ENCODE peak calls at places on chromosomes 6 and 20, in six cellular contexts. C is fibroblast of lung; E is mammary epithelial cell; K is left lung; X is CD4-positive, alpha-beta memory T cell; G is cardiac muscle cell. N is an unnamed sample.

GRCh38 chr6:3379482-3380060 is 77.3 kb downstream of the SLC22A23 start:
- DNase-seq in C (peak; percentile 17), E (no peak), K (no peak), X (no peak), G (peak; percentile 14), N (no peak)

GRCh38 chr6:166707045-166707444 is 80.0 kb upstream of the RPS6KA2 start:
- DNase-seq in C (peak; percentile 8), E (no peak), K (peak; percentile 92), X (no peak), G (peak; percentile 71), N (no peak)

GRCh38 chr6:2848851-2849250 is 7.2 kb upstream of the SERPINB1 start:
- DNase-seq in C (no peak), E (no peak), K (no peak), X (peak; percentile 70), G (no peak), N (no peak)

GRCh38 chr20:32437391-32438074 is 79.4 kb downstream of the ASXL1 start:
- DNase-seq in C (no peak), E (no peak), K (no peak), X (no peak), G (no peak), N (no peak)

GRCh38 chr6:4274382-4275082 is 139.2 kb upstream of the ECI2 start:
- DNase-seq in C (no peak), E (no peak), K (no peak), X (no peak), G (peak; percentile 57), N (no peak)

GRCh38 chr6:38427492-38428210 is 212.1 kb downstream of the BTBD9 start:
- DNase-seq in C (no peak), E (no peak), K (no peak), X (no peak), G (no peak), N (no peak)

GRCh38 chr20:40335437-40335836 is 353.6 kb downstream of the MAFB start:
- DNase-seq in C (no peak), E (no peak), K (no peak), X (no peak), G (no peak), N (no peak)

GRCh38 chr20:48215536-48215935 is 430.3 kb upstream of the SULF2 start:
- DNase-seq in C (no peak), E (peak; percentile 15), K (no peak), X (no peak), G (no peak), N (no peak)

GRCh38 chr6:4008324-4009047 is 70.5 kb downstream of the FAM217A start:
- DNase-seq in C (peak; percentile 94), E (peak; percentile 63), K (no peak), X (peak; percentile 58), G (peak; percentile 35), N (no peak)

GRCh38 chr6:63527658-63528514 is 44.4 kb upstream of the LOC128125822 start:
- DNase-seq in C (peak; percentile 99), E (peak; percentile 97), K (no peak), X (no peak), G (no peak), N (no peak)

GRCh38 chr6:148419430-148419829 is 76.8 kb downstream of the SASH1 start:
- DNase-seq in C (no peak), E (no peak), K (no peak), X (no peak), G (no peak), N (no peak)

GRCh38 chr20:34600892-34601653 is 42.6 kb downstream of the MAP1LC3A start:
- DNase-seq in C (no peak), E (no peak), K (no peak), X (no peak), G (no peak), N (no peak)

GRCh38 chr6:168088161-168089106 is 9.4 kb upstream of the FRMD1 start:
- DNase-seq in C (peak; percentile 33), E (no peak), K (peak; percentile 65), X (no peak), G (peak; percentile 81), N (no peak)

GRCh38 chr20:57451759-57452661 is 60.8 kb downstream of the RBM38 start:
- DNase-seq in C (no peak), E (no peak), K (peak; percentile 77), X (peak; percentile 43), G (no peak), N (no peak)

GRCh38 chr6:45566882-45567281 is 189.1 kb upstream of the SUPT3H start:
- DNase-seq in C (no peak), E (peak; percentile 63), K (no peak), X (no peak), G (peak; percentile 46), N (no peak)

GRCh38 chr20:14622796-14623195 is 285.4 kb upstream of the FLRT3 start:
- DNase-seq in C (peak; percentile 17), E (peak; percentile 85), K (no peak), X (no peak), G (no peak), N (no peak)

GRCh38 chr6:116858060-116858459 is 19.0 kb upstream of the RFX6 start:
- DNase-seq in C (no peak), E (no peak), K (no peak), X (no peak), G (no peak), N (no peak)

GRCh38 chr20:54598351-54598750 is 123.0 kb downstream of the DOK5 start:
- DNase-seq in C (no peak), E (no peak), K (no peak), X (no peak), G (no peak), N (no peak)

GRCh38 chr6:105879902-105880547 is 206.1 kb upstream of the PRDM1 start:
- DNase-seq in C (no peak), E (no peak), K (peak; percentile 69), X (no peak), G (no peak), N (no peak)

GRCh38 chr20:49750611-49751396 is 37.1 kb upstream of the B4GALT5 start:
- DNase-seq in C (no peak), E (no peak), K (peak; percentile 72), X (no peak), G (no peak), N (no peak)

GRCh38 chr20:59163641-59164530 is at the start of gene ZNF831:
- DNase-seq in C (no peak), E (no peak), K (no peak), X (peak; percentile 75), G (no peak), N (no peak)

GRCh38 chr6:1297746-1298145 is 14.2 kb upstream of the FOXQ1 start:
- DNase-seq in C (peak; percentile 45), E (peak; percentile 68), K (no peak), X (no peak), G (peak; percentile 29), N (no peak)

GRCh38 chr20:24764027-24764797 is 184.9 kb upstream of the CST7 start:
- DNase-seq in C (no peak), E (no peak), K (peak; percentile 46), X (no peak), G (no peak), N (no peak)

GRCh38 chr6:72446427-72446826 is 175.4 kb upstream of the KCNQ5 start:
- DNase-seq in C (peak; percentile 3), E (no peak), K (no peak), X (no peak), G (peak; percentile 66), N (no peak)

GRCh38 chr20:5511505-5511904 is 194.8 kb upstream of the PROKR2 start:
- DNase-seq in C (no peak), E (no peak), K (no peak), X (no peak), G (no peak), N (no peak)

GRCh38 chr6:55819811-55820210 is 55.6 kb downstream of the BMP5 start:
- DNase-seq in C (no peak), E (no peak), K (no peak), X (no peak), G (no peak), N (no peak)

DNA sequence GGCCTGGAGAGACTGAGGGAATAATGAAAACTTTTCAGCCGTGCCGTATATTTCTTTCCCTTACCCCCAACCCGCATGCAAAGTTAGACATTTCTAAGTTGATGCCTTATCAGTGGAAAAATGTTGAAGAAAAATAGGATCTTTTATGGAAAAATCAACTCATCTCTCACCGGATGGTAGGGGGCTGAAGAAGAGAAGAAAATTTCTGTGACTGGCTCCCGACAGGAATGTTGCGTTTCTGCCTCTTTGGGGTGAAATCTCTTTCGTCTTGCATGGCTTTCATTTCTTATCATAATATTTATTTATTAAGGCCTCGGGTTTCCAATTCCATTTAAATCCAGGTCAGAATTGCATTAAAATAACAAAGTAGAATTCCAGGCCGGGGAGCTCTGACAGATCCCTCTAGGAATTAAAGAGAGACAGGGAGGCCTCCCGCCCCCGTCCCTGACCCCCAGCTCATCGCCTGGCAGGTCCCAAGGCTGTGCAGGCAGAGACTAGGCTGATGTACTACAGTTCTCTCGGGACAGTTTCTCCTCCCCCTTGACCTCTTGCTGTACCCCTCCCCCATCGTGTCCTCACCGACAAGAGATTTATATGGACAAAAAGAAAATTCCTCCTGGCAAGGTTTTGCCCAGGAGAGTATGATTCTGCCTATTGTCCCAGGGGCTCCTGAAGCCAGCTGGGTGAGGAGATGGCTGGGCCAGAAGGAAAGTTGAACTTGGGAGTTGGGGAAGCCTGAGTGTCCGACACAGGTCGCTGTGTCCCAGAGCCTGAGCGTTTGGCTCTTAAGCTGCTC is 1.3 kb downstream of the SCUBE3 start:
- DNase-seq in C (no peak), E (no peak), K (no peak), X (no peak), G (peak; percentile 64), N (no peak)
- H3K4me3 ChIP-seq in C (no peak overlapping the region), E (no peak overlapping the region), K (no peak overlapping the region), X (no peak overlapping the region), G (peak overlapping the region; percentile 68), N (peak overlapping the region; percentile 69)

GRCh38 chr6:139285590-139285989 is 6.2 kb downstream of the TXLNB start:
- DNase-seq in C (no peak), E (no peak), K (no peak), X (no peak), G (no peak), N (no peak)
- H3K4me3 ChIP-seq in C (no peak overlapping the region), E (no peak overlapping the region), K (no peak overlapping the region), X (no peak overlapping the region), G (no peak overlapping the region), N (no peak overlapping the region)

DNA sequence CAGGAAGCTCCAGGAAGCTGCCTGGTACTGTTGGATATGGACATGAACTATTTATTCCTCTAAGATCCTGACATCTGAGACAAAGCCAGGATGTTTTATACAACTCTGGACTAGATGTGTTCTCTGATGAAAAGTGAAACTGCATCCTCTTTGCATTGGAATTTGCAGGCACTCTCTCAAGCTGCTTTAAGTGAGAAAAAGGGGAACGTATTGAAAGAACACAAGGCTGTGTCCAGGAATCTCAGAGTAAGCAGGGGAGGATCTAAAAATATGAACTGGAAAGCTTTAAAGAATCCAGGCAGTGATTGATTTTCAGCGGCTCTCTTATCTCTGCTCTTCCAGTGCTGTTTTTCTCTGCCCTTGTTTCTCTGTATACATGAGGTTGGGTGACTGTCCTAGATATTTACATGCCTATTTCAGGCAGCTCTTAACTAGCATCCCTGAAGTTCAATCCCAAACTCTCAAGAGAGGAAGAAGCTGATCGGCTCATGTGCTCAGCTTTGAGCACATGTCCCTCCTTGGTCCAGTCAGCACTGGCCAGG is 193.8 kb downstream of the PLCB4 start:
- DNase-seq in C (peak; percentile 17), E (no peak), K (no peak), X (no peak), G (peak; percentile 65), N (no peak)
- H3K4me3 ChIP-seq in C (no peak overlapping the region), E (no peak overlapping the region), K (no peak overlapping the region), X (no peak overlapping the region), G (no peak overlapping the region), N (no peak overlapping the region)

DNA sequence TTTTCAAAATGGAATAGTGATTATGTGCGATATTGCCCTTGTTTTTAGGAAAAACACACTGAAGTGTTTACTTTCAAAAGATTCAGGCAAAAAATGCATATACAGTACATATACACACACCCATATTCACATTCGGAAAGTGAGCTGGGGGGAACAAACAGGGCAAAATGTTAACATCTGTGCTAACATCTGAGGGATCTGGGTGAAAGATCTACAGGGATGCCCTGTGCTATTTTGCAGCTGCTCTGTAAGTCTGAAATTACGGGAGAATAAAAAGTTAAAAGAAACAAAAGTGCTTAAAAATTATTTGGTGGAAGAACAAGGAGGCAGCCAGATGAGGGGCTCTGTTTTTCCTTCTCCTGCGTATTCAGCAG is 860 bp downstream of the CST3 start:
- DNase-seq in C (no peak), E (no peak), K (no peak), X (no peak), G (no peak), N (no peak)
- H3K4me3 ChIP-seq in C (peak overlapping the region; percentile 75), E (peak overlapping the region; percentile 77), K (peak overlapping the region; percentile 83), X (no peak overlapping the region), G (peak overlapping the region; percentile 70), N (peak overlapping the region; percentile 70)